ENCODE peak calls at places on chromosomes 11 and 22, in nine cellular contexts. U is NCI-H1930, Z is T-helper 2 cell, T is dorsolateral prefrontal cortex, O is ELR, K is Peyer's patch, P is ovary, C is aorta, L is HCT116. B is an unnamed sample.

GRCh38 chr11:95067042-95067827 is 516 bp downstream of the SRSF8 start:
- DNase-seq in U (peak; percentile 75), Z (peak; percentile 54), T (peak; percentile 83), O (peak; percentile 82), K (peak; percentile 91), P (peak; percentile 88), C (peak; percentile 91), L (no peak), B (peak; percentile 82)

GRCh38 chr22:29470159-29470855 is 9.7 kb upstream of the NEFH start:
- DNase-seq in U (no peak), Z (peak; percentile 56), T (peak; percentile 67), O (peak; percentile 45), K (peak; percentile 83), P (no peak), C (peak; percentile 66), L (peak; percentile 62), B (peak; percentile 80)

GRCh38 chr22:44428941-44429615 is 69.0 kb downstream of the RTL6 start:
- DNase-seq in U (no peak), Z (no peak), T (no peak), O (no peak), K (no peak), P (no peak), C (no peak), L (no peak), B (no peak)

GRCh38 chr11:32435152-32435480 is 223 bp downstream of the WT1 start:
- DNase-seq in U (no peak), Z (no peak), T (no peak), O (no peak), K (no peak), P (no peak), C (no peak), L (no peak), B (no peak)

GRCh38 chr11:103338621-103339484 is 229.6 kb downstream of the DYNC2H1 start:
- DNase-seq in U (no peak), Z (no peak), T (no peak), O (peak; percentile 33), K (no peak), P (no peak), C (no peak), L (no peak), B (no peak)

GRCh38 chr11:47448566-47449427 is at the start of gene RAPSN:
- DNase-seq in U (no peak), Z (no peak), T (no peak), O (no peak), K (no peak), P (no peak), C (no peak), L (no peak), B (no peak)

GRCh38 chr22:49951986-49952896 is 8.3 kb upstream of the PIM3 start:
- DNase-seq in U (no peak), Z (no peak), T (no peak), O (peak; percentile 83), K (no peak), P (no peak), C (no peak), L (no peak), B (no peak)

GRCh38 chr11:31649567-31649966 is 140.0 kb downstream of the ELP4 start:
- DNase-seq in U (no peak), Z (no peak), T (no peak), O (no peak), K (no peak), P (no peak), C (no peak), L (no peak), B (no peak)

GRCh38 chr11:34512810-34513673 is 552 bp downstream of the ELF5 start:
- DNase-seq in U (no peak), Z (no peak), T (peak; percentile 12), O (peak; percentile 69), K (peak; percentile 74), P (no peak), C (no peak), L (peak; percentile 62), B (peak; percentile 55)

GRCh38 chr11:34235189-34235588 is 122.6 kb downstream of the ABTB2 start:
- DNase-seq in U (no peak), Z (no peak), T (no peak), O (no peak), K (no peak), P (no peak), C (no peak), L (no peak), B (no peak)

GRCh38 chr11:69640995-69641581 is at the start of gene CCND1:
- DNase-seq in U (no peak), Z (no peak), T (peak; percentile 37), O (peak; percentile 94), K (peak; percentile 83), P (no peak), C (peak; percentile 80), L (peak; percentile 85), B (peak; percentile 88)

GRCh38 chr11:112533682-112534081 is 273.0 kb upstream of the PLET1 start:
- DNase-seq in U (no peak), Z (no peak), T (no peak), O (no peak), K (no peak), P (no peak), C (no peak), L (no peak), B (no peak)

GRCh38 chr11:32231909-32232493 is 141.1 kb downstream of the RCN1 start:
- DNase-seq in U (no peak), Z (no peak), T (no peak), O (peak; percentile 57), K (no peak), P (no peak), C (no peak), L (peak; percentile 36), B (peak; percentile 6)

GRCh38 chr11:127890026-127890611 is 697.2 kb downstream of the ETS1 start:
- DNase-seq in U (no peak), Z (no peak), T (no peak), O (peak; percentile 70), K (no peak), P (no peak), C (no peak), L (no peak), B (no peak)

GRCh38 chr11:43693731-43694130 is 13.2 kb downstream of the HSD17B12 start:
- DNase-seq in U (no peak), Z (no peak), T (no peak), O (no peak), K (no peak), P (no peak), C (no peak), L (no peak), B (no peak)